ENCODE peak calls at places on chromosomes 11 and 22, in four cellular contexts. B is IMR-90; X is sigmoid colon; Z is CD8-positive, alpha-beta T cell. N is an unnamed sample. For H3K36me3, the result is how much of the 10 kb centered on the place peaks cover.

GRCh38 chr11:87036756-87037449 is 831 bp upstream of the TMEM135 start:
- DNase-seq in X (no peak), B (no peak), Z (no peak), N (no peak)

GRCh38 chr22:40479126-40479800 is 108.9 kb downstream of the SGSM3 start:
- DNase-seq in Z (no peak), X (no peak), B (no peak), N (no peak)

GRCh38 chr11:12287374-12288211 is 89.8 kb upstream of the PARVA start:
- DNase-seq in Z (no peak), B (peak), X (peak), N (no peak)

GRCh38 chr22:37100589-37101127 is 8.9 kb downstream of the TMPRSS6 start:
- DNase-seq in Z (no peak), B (no peak), X (no peak), N (no peak)

GRCh38 chr22:36536717-36537116 is 7.8 kb upstream of the EIF3D start:
- DNase-seq in B (no peak), Z (no peak), X (no peak), N (no peak)

GRCh38 chr11:113773092-113773415 is 438 bp downstream of the ZW10 start:
- DNase-seq in Z (peak), B (peak), X (peak), N (no peak)

GRCh38 chr11:120245434-120245833 is 5.5 kb downstream of the POU2F3 start:
- DNase-seq in X (no peak), B (no peak), Z (no peak), N (no peak)

GRCh38 chr11:45754261-45754709 is 50.7 kb upstream of the SLC35C1 start:
- DNase-seq in X (no peak), Z (no peak), B (peak), N (no peak)

GRCh38 chr22:24440270-24440717 is 12.9 kb downstream of the ADORA2A start:
- DNase-seq in Z (no peak), X (no peak), B (no peak), N (no peak)

GRCh38 chr11:18699848-18700261 is 1.3 kb downstream of the TMEM86A start:
- DNase-seq in X (peak), B (no peak), Z (no peak), N (no peak)

GRCh38 chr22:25388866-25389540 is 169.6 kb downstream of the CRYBB2 start:
- DNase-seq in Z (no peak), B (no peak), X (no peak), N (no peak)

GRCh38 chr11:76524919-76525318 is 80.1 kb downstream of the EMSY start:
- DNase-seq in X (no peak), B (peak), Z (no peak), N (no peak)

GRCh38 chr11:554824-555499 is 5.6 kb downstream of the LMNTD2 start:
- DNase-seq in B (no peak), Z (peak), X (no peak), N (no peak)
- TF ChIP-seq CTCF in B (peak), Z (peak), X (no peak), N (peak)

GRCh38 chr22:20996031-20996410 is 5.9 kb downstream of the THAP7 start:
- DNase-seq in Z (no peak), B (no peak), X (no peak), N (no peak)
- H3K36me3 ChIP-seq in Z (under half), B (half or more), X (under half), N (under half)

GRCh38 chr22:23037429-23038333 is 32.6 kb upstream of the GNAZ start:
- DNase-seq in B (no peak), X (no peak), Z (no peak), N (no peak)

GRCh38 chr22:23035557-23036277 is 34.6 kb upstream of the GNAZ start:
- DNase-seq in Z (no peak), B (no peak), X (no peak), N (no peak)

GRCh38 chr22:23038902-23039301 is 31.4 kb upstream of the GNAZ start:
- DNase-seq in B (no peak), X (no peak), Z (no peak), N (no peak)

GRCh38 chr22:23036684-23037428 is 33.5 kb upstream of the GNAZ start:
- DNase-seq in Z (no peak), B (peak), X (no peak), N (no peak)

DNA sequence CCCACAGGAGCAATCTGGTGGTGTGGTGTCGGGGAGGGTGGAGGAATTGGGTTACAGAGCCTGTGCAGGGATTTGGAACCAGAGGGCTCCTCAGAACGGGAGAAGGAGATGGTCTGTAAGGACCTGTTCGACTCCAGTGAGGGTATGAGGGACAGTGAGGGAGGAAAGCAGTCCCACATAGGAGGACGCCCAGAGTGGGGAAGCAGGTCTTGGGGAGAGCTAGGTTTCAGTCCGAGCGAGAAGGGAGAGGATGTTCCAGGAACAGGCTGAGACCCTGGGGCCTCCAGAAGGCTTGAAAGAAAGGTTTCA is 32.0 kb upstream of the GNAZ start:
- DNase-seq in Z (no peak), X (no peak), B (no peak), N (no peak)
- TF ChIP-seq CTCF in Z (no peak), X (no peak), B (no peak), N (no peak)

GRCh38 chr11:65619281-65619928 is 3.8 kb downstream of the PCNX3 start:
- DNase-seq in Z (no peak), B (no peak), X (no peak), N (no peak)
- H3K36me3 ChIP-seq in Z (under half), B (half or more), X (half or more), N (half or more)

GRCh38 chr11:72925656-72926055 is 111.4 kb downstream of the ATG16L2 start:
- DNase-seq in Z (no peak), X (no peak), B (no peak), N (no peak)

GRCh38 chr11:72927380-72927779 is 113.2 kb downstream of the ATG16L2 start:
- DNase-seq in B (no peak), Z (no peak), X (no peak), N (no peak)

GRCh38 chr11:72926076-72926475 is 111.9 kb downstream of the ATG16L2 start:
- DNase-seq in X (no peak), B (no peak), Z (no peak), N (no peak)

GRCh38 chr11:72921028-72921716 is 107.0 kb downstream of the ATG16L2 start:
- DNase-seq in X (no peak), Z (no peak), B (no peak), N (no peak)

DNA sequence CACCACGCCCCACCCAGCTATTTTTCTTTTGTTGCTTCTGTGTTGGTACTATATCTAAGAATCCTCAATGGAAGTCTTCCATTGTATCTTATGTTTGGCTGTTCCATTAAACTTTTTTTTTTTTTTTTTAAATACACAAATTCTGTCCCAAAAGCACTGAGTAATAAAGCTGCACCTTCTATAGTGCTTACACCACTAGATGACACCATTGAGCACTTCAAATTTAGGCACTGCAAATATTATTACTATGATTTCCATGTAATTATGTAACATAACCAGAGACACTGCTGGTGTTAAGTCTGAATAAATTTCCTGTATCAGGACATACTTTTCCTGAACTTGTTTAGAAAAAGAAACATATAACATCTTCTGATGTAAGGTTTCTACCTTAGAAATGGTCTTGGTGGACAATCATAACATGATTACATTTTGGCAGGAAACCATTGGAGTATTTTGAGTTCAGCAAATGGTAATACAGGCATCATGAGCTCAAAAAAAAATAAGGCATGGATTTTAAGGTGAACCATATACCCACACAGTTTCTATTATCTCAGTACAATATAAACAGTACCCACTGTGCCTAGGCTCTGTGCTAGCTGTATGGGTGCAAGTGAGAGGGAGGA is 110.5 kb downstream of the ATG16L2 start:
- DNase-seq in X (no peak), Z (no peak), B (peak), N (no peak)
- TF ChIP-seq CTCF in X (no peak), Z (peak), B (peak), N (peak)

DNA sequence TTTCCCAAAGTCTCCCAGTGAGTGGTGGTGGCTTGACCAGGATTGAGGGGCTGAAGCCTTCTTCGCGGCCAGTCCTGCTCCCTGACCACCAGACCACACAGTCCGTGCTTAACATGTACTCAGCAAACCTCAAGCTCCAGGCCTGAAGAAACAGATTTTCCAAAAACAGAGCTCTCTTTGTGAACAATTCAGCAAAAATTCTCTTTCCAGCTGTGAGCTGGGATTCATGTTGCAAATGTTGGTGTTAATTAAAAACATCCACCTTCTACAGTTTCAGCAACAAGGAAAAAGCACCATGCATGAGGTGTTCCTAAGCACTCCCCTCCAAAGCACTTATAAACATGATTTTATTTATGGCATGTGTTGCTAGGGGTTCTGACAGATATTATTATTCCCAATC is 129.5 kb downstream of the ETS1 start:
- DNase-seq in X (no peak), Z (no peak), B (no peak), N (no peak)
- H3K36me3 ChIP-seq in X (under half), Z (half or more), B (under half), N (under half)